ENCODE peak calls at places on chromosomes 12 and 14, in four cellular contexts. U is AG10803, Q is tibial artery, F is sigmoid colon. H is an unnamed sample.

GRCh38 chr14:61132336-61132735 is 148.8 kb downstream of the TMEM30B start:
- DNase-seq in U (peak), F (no peak), Q (no peak), H (no peak)

GRCh38 chr12:57491393-57492280 is 3.8 kb downstream of the MARS1 start:
- DNase-seq in Q (no peak), F (no peak), U (no peak), H (no peak)

GRCh38 chr12:60259241-60259640 is 663.4 kb downstream of the SLC16A7 start:
- DNase-seq in F (no peak), U (no peak), Q (no peak), H (no peak)

GRCh38 chr12:45704968-45705367 is 24.5 kb upstream of the ARID2 start:
- DNase-seq in F (no peak), Q (no peak), U (no peak), H (no peak)

GRCh38 chr14:75025082-75025481 is 22.4 kb downstream of the EIF2B2 start:
- DNase-seq in F (no peak), Q (no peak), U (no peak), H (no peak)

GRCh38 chr14:37179896-37180502 is 7.6 kb upstream of the SLC25A21 start:
- DNase-seq in F (no peak), Q (no peak), U (no peak), H (no peak)

GRCh38 chr12:53483225-53483978 is 15.9 kb downstream of the MAP3K12 start:
- DNase-seq in U (no peak), F (peak), Q (no peak), H (no peak)

GRCh38 chr12:14910090-14910915 is 24.6 kb upstream of the MGP start:
- DNase-seq in F (no peak), Q (no peak), U (no peak), H (no peak)

GRCh38 chr12:117208206-117208605 is 17.9 kb upstream of the FBXO21 start:
- DNase-seq in U (no peak), F (no peak), Q (no peak), H (no peak)

GRCh38 chr14:96146131-96146771 is 58.4 kb upstream of the BDKRB2 start:
- DNase-seq in U (peak), Q (no peak), F (peak), H (no peak)

GRCh38 chr12:23611320-23611719 is 338.1 kb downstream of the SOX5 start:
- DNase-seq in U (no peak), Q (no peak), F (no peak), H (no peak)

GRCh38 chr12:118841588-118841987 is 139.8 kb upstream of the SRRM4 start:
- DNase-seq in Q (no peak), U (no peak), F (no peak), H (no peak)

GRCh38 chr14:76963366-76963765 is 65.1 kb downstream of the IRF2BPL start:
- DNase-seq in F (no peak), Q (no peak), U (no peak), H (no peak)
- TF ChIP-seq CTCF in F (no peak), Q (no peak), U (no peak), H (no peak)

DNA sequence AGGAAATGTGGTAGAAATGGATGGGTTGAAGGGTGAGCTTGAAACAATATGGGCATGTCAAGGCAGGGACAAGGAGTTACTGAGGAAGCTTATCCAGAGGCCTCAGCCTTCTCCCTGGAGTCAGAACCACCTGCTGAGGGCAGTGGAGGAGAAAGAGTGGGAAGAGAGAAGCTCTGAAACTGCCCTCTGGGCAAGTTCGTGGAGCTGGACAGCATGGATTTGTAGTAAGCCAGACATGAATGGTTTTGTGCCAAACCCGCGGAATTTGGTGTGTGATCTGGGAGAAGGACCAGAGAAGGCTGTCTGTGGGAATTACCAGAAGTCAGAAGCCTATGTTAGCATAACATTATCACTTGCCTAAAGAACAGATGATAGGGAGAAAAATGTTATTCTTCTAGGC is 164.8 kb downstream of the SLC41A2 start:
- DNase-seq in F (no peak), Q (peak), U (peak), H (no peak)
- TF ChIP-seq CTCF in F (no peak), Q (no peak), U (no peak), H (no peak)

GRCh38 chr12:110355080-110355479 is 48.4 kb downstream of the ANAPC7 start:
- DNase-seq in F (no peak), Q (no peak), U (no peak), H (peak)
- TF ChIP-seq CTCF in F (peak), Q (peak), U (peak), H (peak)

GRCh38 chr14:99479160-99479902 is 1.3 kb downstream of the SETD3 start:
- DNase-seq in F (no peak), U (no peak), Q (no peak), H (no peak)
- TF ChIP-seq CTCF in F (no peak), U (peak), Q (no peak), H (no peak)

GRCh38 chr12:20305470-20305869 is 62.9 kb upstream of the PDE3A start:
- DNase-seq in F (no peak), U (no peak), Q (no peak), H (no peak)
- TF ChIP-seq CTCF in F (no peak), U (no peak), Q (no peak), H (no peak)

GRCh38 chr12:114012744-114013431 is 46.8 kb upstream of the RBM19 start:
- DNase-seq in Q (no peak), F (no peak), U (no peak), H (no peak)

GRCh38 chr12:114018669-114019068 is 52.5 kb upstream of the RBM19 start:
- DNase-seq in Q (no peak), F (no peak), U (peak), H (no peak)

GRCh38 chr12:114011711-114012110 is 45.6 kb upstream of the RBM19 start:
- DNase-seq in U (no peak), Q (no peak), F (no peak), H (no peak)

GRCh38 chr12:114015851-114016250 is 49.7 kb upstream of the RBM19 start:
- DNase-seq in U (no peak), Q (no peak), F (no peak), H (no peak)

DNA sequence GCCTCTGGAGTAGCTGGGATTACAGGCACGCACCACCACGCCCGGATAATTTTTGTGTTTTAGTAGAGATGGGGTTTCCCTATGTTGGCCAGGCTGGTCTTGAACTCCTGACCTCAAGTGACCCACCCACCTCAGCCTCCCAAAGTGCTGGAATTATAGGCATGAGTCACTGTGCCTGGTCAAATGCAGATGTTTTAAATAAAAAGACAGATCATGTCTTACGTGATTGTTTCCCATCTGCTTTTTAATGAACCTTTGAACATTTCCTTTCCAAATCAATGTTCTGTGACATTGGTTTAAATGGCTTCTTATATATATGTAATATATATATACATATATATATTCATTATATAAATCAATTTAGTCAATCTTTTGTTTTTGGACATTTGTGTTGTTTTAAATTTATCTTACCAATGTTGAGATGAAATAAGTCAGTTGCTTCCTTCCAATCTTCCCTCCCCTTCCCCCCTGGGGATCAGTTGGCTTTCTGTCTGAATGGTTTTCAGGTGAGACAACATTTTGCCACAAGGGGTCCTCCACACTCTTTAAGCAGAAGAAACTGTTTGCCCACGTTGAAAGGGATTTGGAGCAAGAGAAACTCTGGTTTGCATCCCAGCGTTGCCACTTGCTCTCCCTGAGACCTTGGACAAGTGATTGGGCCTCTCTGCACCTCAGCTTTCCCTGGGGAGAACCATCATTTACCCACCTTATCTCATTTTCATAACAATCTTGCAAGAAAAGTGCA is 47.6 kb upstream of the RBM19 start:
- DNase-seq in U (peak), Q (no peak), F (no peak), H (peak)
- TF ChIP-seq CTCF in U (peak), Q (no peak), F (no peak), H (no peak)

DNA sequence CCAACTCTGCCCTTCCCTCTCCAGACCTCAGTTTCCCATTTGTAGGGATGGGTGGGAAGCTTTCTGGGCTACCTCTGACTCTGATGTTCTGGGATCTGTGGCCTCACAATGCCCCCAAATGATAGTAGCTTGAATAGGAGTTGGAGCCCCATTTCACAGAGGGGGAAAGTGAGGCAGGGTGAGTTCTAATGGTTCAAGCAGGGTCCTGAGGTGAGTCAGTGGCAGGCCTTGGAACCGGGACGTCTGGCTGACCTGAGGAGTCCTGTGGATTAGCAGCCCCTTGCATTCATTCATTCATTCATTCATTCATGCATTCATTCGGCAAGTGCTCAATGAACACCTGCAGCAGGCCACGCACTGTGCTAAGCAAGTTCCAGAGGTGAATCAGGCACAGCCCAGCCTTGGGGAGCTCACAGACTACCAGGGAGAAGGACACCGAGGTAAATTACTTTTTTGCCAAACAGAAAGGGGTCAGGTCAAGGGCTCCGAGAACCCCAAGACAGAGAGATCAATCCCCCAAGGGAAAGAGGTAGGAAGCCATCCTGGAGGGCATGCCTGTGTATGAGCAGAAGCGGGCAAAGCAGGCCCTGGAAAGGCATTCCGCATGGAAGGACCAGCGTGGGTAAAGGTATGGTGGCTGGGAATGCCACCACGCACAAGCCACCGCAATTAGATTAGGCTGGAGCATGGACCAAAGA is 818 bp upstream of the TMEM119 start:
- DNase-seq in Q (no peak), F (no peak), U (no peak), H (no peak)
- TF ChIP-seq CTCF in Q (no peak), F (no peak), U (no peak), H (no peak)

GRCh38 chr12:110932048-110932447 is 11.7 kb upstream of the MYL2 start:
- DNase-seq in U (no peak), F (no peak), Q (no peak), H (no peak)
- TF ChIP-seq CTCF in U (peak), F (no peak), Q (no peak), H (no peak)

GRCh38 chr12:16618256-16618655 is 12.3 kb upstream of the LMO3 start:
- DNase-seq in U (no peak), Q (no peak), F (no peak), H (no peak)

GRCh38 chr12:16619537-16619936 is 13.6 kb upstream of the LMO3 start:
- DNase-seq in F (no peak), Q (no peak), U (no peak), H (no peak)

GRCh38 chr12:16626991-16627390 is 21.0 kb upstream of the LMO3 start:
- DNase-seq in Q (no peak), F (no peak), U (no peak), H (no peak)

GRCh38 chr12:16622315-16622714 is 16.4 kb upstream of the LMO3 start:
- DNase-seq in F (no peak), U (no peak), Q (no peak), H (no peak)
- TF ChIP-seq CTCF in F (no peak), U (no peak), Q (no peak), H (no peak)

DNA sequence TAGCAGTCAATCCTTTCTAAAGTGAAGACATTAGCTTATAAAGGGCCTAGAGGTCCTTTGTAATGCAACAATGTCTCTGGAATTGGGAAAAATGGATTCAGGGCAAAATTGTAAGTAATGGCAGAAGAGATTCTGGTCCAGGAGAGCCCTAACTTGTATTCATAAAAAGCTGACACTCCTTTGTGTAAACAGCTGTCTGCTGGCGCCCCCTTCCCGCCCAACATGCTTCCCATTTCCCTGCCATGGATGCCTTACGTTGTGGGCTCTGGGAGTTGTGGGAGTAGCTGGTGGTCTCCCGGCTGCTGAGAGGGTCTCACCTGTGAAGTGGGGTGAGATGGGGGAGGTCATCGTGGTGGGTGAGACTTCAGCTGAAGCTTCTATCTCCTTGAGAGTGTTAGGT is 2.3 kb downstream of the ACRBP start:
- DNase-seq in U (no peak), Q (no peak), F (no peak), H (no peak)
- TF ChIP-seq CTCF in U (peak), Q (peak), F (no peak), H (no peak)

H was measured in Calu3.